ENCODE peak calls at places on chromosomes 6 and 20, in ten cellular contexts. N, B, F, J, X, Q, Y, I, S and P are unnamed samples.

GRCh38 chr20:56278205-56278604 is 29.7 kb downstream of the MC3R start:
- DNase-seq in N (no peak), B (no peak), F (no peak), J (no peak), X (no peak), Q (no peak), Y (no peak), I (no peak), S (no peak), P (no peak)

GRCh38 chr6:75196051-75196743 is 9.7 kb downstream of the COL12A1 start:
- DNase-seq in N (no peak), B (no peak), F (no peak), J (peak; percentile 80), X (no peak), Q (no peak), Y (no peak), I (no peak), S (no peak), P (no peak)

GRCh38 chr6:39203804-39204495 is 25.3 kb downstream of the KCNK5 start:
- DNase-seq in N (peak; percentile 27), B (no peak), F (peak; percentile 73), J (no peak), X (peak; percentile 94), Q (peak; percentile 77), Y (peak; percentile 60), I (no peak), S (no peak), P (no peak)

GRCh38 chr6:1336246-1336843 is 24.4 kb downstream of the FOXQ1 start:
- DNase-seq in N (peak; percentile 70), B (no peak), F (peak; percentile 66), J (no peak), X (peak; percentile 76), Q (peak; percentile 81), Y (peak; percentile 64), I (no peak), S (no peak), P (no peak)

GRCh38 chr20:33441142-33441955 is 2.2 kb downstream of the SNTA1 start:
- DNase-seq in N (no peak), B (peak; percentile 61), F (no peak), J (no peak), X (no peak), Q (no peak), Y (no peak), I (no peak), S (peak; percentile 73), P (no peak)

GRCh38 chr6:17397764-17398194 is 4.4 kb downstream of the CAP2 start:
- DNase-seq in N (no peak), B (no peak), F (peak; percentile 34), J (no peak), X (no peak), Q (no peak), Y (no peak), I (no peak), S (no peak), P (no peak)

GRCh38 chr20:9285617-9286016 is 216.7 kb downstream of the PLCB4 start:
- DNase-seq in N (no peak), B (no peak), F (no peak), J (no peak), X (no peak), Q (no peak), Y (no peak), I (no peak), S (no peak), P (no peak)

GRCh38 chr20:14631011-14631410 is 293.6 kb upstream of the FLRT3 start:
- DNase-seq in N (no peak), B (no peak), F (no peak), J (no peak), X (no peak), Q (no peak), Y (no peak), I (no peak), S (no peak), P (no peak)

GRCh38 chr20:41180599-41181333 is 43.4 kb downstream of the PLCG1 start:
- DNase-seq in N (no peak), B (no peak), F (no peak), J (no peak), X (peak; percentile 17), Q (no peak), Y (no peak), I (peak; percentile 77), S (peak; percentile 41), P (peak; percentile 14)

GRCh38 chr20:41178495-41178894 is 41.2 kb downstream of the PLCG1 start:
- DNase-seq in N (no peak), B (no peak), F (no peak), J (no peak), X (no peak), Q (no peak), Y (no peak), I (no peak), S (peak; percentile 41), P (no peak)

GRCh38 chr20:41179961-41180360 is 42.6 kb downstream of the PLCG1 start:
- DNase-seq in N (no peak), B (peak; percentile 18), F (no peak), J (no peak), X (no peak), Q (no peak), Y (no peak), I (peak; percentile 81), S (peak; percentile 29), P (no peak)

GRCh38 chr20:41177636-41178035 is 40.3 kb downstream of the PLCG1 start:
- DNase-seq in N (peak; percentile 8), B (peak; percentile 77), F (peak; percentile 44), J (peak; percentile 87), X (peak; percentile 22), Q (no peak), Y (no peak), I (peak; percentile 84), S (peak; percentile 80), P (peak; percentile 24)

DNA sequence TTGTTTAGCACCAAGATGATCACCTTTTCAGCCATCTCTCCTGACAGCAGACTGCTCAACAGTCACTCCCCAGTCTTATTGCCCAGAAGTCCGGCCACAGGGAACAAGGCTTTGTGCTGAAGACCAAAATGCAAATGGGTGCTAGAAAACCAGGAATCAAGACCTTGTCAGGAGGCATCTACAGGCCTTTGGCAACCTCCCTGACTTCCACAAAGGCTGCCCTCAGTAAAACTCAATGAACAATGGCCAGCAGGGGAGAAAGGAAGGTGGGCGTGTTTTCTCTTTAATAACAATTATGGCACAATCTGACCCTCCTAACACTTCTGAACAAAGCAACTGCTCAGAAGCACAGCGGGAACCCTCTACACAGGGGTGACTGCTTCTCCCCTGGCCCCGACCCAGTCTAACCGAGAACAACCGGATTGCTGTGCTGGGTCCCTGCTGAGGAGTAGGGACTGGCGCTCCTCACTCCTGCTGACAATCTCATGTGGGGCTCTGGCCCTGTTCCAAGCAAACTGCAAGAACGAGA is 41.6 kb downstream of the PLCG1 start:
- DNase-seq in N (no peak), B (peak; percentile 68), F (no peak), J (no peak), X (peak; percentile 24), Q (no peak), Y (no peak), I (peak; percentile 83), S (peak; percentile 50), P (peak; percentile 20)
- H3K4me1 ChIP-seq in N (peaks cover 16% of the 10 kb centered on the region), B (peaks cover 61% of the 10 kb centered on the region), F (peaks cover 13% of the 10 kb centered on the region), J (peaks cover 32% of the 10 kb centered on the region), X (peaks cover 47% of the 10 kb centered on the region), Q (no peaks in the 10 kb centered on the region), Y (no peaks in the 10 kb centered on the region), I (peaks cover 35% of the 10 kb centered on the region), S (peaks cover 8% of the 10 kb centered on the region), P (peaks cover 5% of the 10 kb centered on the region)

DNA sequence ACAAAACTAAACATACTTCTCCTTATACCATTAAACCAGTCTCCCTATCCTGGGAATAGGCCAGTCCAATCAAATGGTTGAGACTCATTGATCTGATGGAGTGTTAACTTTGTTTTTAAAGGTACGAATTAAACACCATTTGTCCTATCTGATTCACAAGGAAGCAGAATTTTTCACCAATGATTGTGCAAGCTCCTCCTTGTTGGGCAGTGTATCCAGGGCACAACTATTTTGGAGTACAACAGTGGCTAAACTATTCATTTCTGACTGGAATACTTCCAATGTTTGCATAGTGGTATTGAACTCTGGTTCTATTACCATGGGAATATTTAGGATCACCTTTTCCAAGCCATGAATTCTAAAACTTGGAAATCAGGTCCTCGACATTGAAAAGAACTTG is 5.4 kb upstream of the PPP1R3G start:
- DNase-seq in N (no peak), B (no peak), F (no peak), J (no peak), X (no peak), Q (no peak), Y (no peak), I (no peak), S (no peak), P (no peak)
- TF ChIP-seq POLR2A in N (no peak), B (no peak), F (no peak), J (no peak), X (no peak), Q (no peak), Y (no peak), I (no peak), S (no peak), P (no peak)

GRCh38 chr6:134245041-134245440 is 72.9 kb downstream of the SGK1 start:
- DNase-seq in N (no peak), B (no peak), F (peak; percentile 23), J (peak; percentile 89), X (peak; percentile 75), Q (no peak), Y (peak; percentile 74), I (no peak), S (no peak), P (peak; percentile 46)
- H3K4me1 ChIP-seq in N (no peaks in the 10 kb centered on the region), B (peaks cover 5% of the 10 kb centered on the region), F (peaks cover 23% of the 10 kb centered on the region), J (peaks cover 8% of the 10 kb centered on the region), X (peaks cover 33% of the 10 kb centered on the region), Q (no peaks in the 10 kb centered on the region), Y (peaks cover 68% of the 10 kb centered on the region), I (peaks cover 40% of the 10 kb centered on the region), S (peaks cover 27% of the 10 kb centered on the region), P (peaks cover 14% of the 10 kb centered on the region)

GRCh38 chr6:42735976-42736375 is 9.9 kb downstream of the TBCC start:
- DNase-seq in N (no peak), B (no peak), F (no peak), J (no peak), X (no peak), Q (no peak), Y (no peak), I (no peak), S (no peak), P (no peak)
- TF ChIP-seq POLR2A in N (no peak), B (no peak), F (no peak), J (no peak), X (no peak), Q (no peak), Y (no peak), I (no peak), S (no peak), P (no peak)